ENCODE peak calls at places on chromosomes 7 and 10, in eight cellular contexts. One of them, this sample, is unnamed.

GRCh38 chr7:142557971-142558582 is 191.2 kb upstream of the PRSS1 start:
- DNase-seq in cardiac fibroblast: peak
- DNase-seq in H9: peak
- DNase-seq in GM13976: peak
- DNase-seq in mammary epithelial cell: peak
- DNase-seq in hepatocyte: peak
- DNase-seq in astrocyte of the spinal cord: peak
- DNase-seq in Peyer's patch: peak
- DNase-seq in this sample: peak

GRCh38 chr10:94293344-94293743 is 69.4 kb downstream of the NOC3L start:
- DNase-seq in cardiac fibroblast: peak
- DNase-seq in H9: no peak
- DNase-seq in GM13976: no peak
- DNase-seq in mammary epithelial cell: no peak
- DNase-seq in hepatocyte: peak
- DNase-seq in astrocyte of the spinal cord: peak
- DNase-seq in Peyer's patch: no peak
- DNase-seq in this sample: no peak

GRCh38 chr10:35203744-35204143 is 77.1 kb downstream of the CREM start:
- DNase-seq in cardiac fibroblast: no peak
- DNase-seq in H9: no peak
- DNase-seq in GM13976: no peak
- DNase-seq in mammary epithelial cell: no peak
- DNase-seq in hepatocyte: no peak
- DNase-seq in astrocyte of the spinal cord: no peak
- DNase-seq in Peyer's patch: no peak
- DNase-seq in this sample: no peak

GRCh38 chr7:30285067-30285530 is 702 bp downstream of the ZNRF2 start:
- DNase-seq in cardiac fibroblast: no peak
- DNase-seq in H9: no peak
- DNase-seq in GM13976: peak
- DNase-seq in mammary epithelial cell: no peak
- DNase-seq in hepatocyte: peak
- DNase-seq in astrocyte of the spinal cord: no peak
- DNase-seq in Peyer's patch: peak
- DNase-seq in this sample: peak

GRCh38 chr7:134625571-134625970 is 21.1 kb upstream of the BPGM start:
- DNase-seq in cardiac fibroblast: peak
- DNase-seq in H9: no peak
- DNase-seq in GM13976: no peak
- DNase-seq in mammary epithelial cell: peak
- DNase-seq in hepatocyte: no peak
- DNase-seq in astrocyte of the spinal cord: peak
- DNase-seq in Peyer's patch: no peak
- DNase-seq in this sample: no peak

GRCh38 chr7:4091767-4092166 is 590.3 kb upstream of the FOXK1 start:
- DNase-seq in cardiac fibroblast: no peak
- DNase-seq in H9: no peak
- DNase-seq in GM13976: no peak
- DNase-seq in mammary epithelial cell: peak
- DNase-seq in hepatocyte: no peak
- DNase-seq in astrocyte of the spinal cord: no peak
- DNase-seq in Peyer's patch: no peak
- DNase-seq in this sample: no peak

GRCh38 chr10:93235686-93236085 is 162.0 kb downstream of the CYP26A1 start:
- DNase-seq in cardiac fibroblast: peak
- DNase-seq in H9: no peak
- DNase-seq in GM13976: no peak
- DNase-seq in mammary epithelial cell: no peak
- DNase-seq in hepatocyte: peak
- DNase-seq in astrocyte of the spinal cord: no peak
- DNase-seq in Peyer's patch: no peak
- DNase-seq in this sample: no peak

GRCh38 chr7:574661-575395 is 55.2 kb upstream of the PDGFA start:
- DNase-seq in cardiac fibroblast: no peak
- DNase-seq in H9: no peak
- DNase-seq in GM13976: no peak
- DNase-seq in mammary epithelial cell: no peak
- DNase-seq in hepatocyte: no peak
- DNase-seq in astrocyte of the spinal cord: no peak
- DNase-seq in Peyer's patch: no peak
- DNase-seq in this sample: no peak

GRCh38 chr10:10826125-10826524 is 191.5 kb upstream of the CELF2 start:
- DNase-seq in cardiac fibroblast: peak
- DNase-seq in H9: no peak
- DNase-seq in GM13976: no peak
- DNase-seq in mammary epithelial cell: peak
- DNase-seq in hepatocyte: no peak
- DNase-seq in astrocyte of the spinal cord: peak
- DNase-seq in Peyer's patch: no peak
- DNase-seq in this sample: no peak

GRCh38 chr7:87435546-87435945 is 39.9 kb downstream of the ABCB4 start:
- DNase-seq in cardiac fibroblast: no peak
- DNase-seq in H9: no peak
- DNase-seq in GM13976: no peak
- DNase-seq in mammary epithelial cell: peak
- DNase-seq in hepatocyte: no peak
- DNase-seq in astrocyte of the spinal cord: peak
- DNase-seq in Peyer's patch: no peak
- DNase-seq in this sample: no peak

GRCh38 chr10:955127-955819 is 23.8 kb upstream of the LARP4B start:
- DNase-seq in cardiac fibroblast: no peak
- DNase-seq in H9: no peak
- DNase-seq in GM13976: no peak
- DNase-seq in mammary epithelial cell: no peak
- DNase-seq in hepatocyte: no peak
- DNase-seq in astrocyte of the spinal cord: no peak
- DNase-seq in Peyer's patch: no peak
- DNase-seq in this sample: no peak

GRCh38 chr7:151459726-151460473 is 20.0 kb upstream of the CRYGN start:
- DNase-seq in cardiac fibroblast: peak
- DNase-seq in H9: peak
- DNase-seq in GM13976: no peak
- DNase-seq in mammary epithelial cell: peak
- DNase-seq in hepatocyte: peak
- DNase-seq in astrocyte of the spinal cord: peak
- DNase-seq in Peyer's patch: peak
- DNase-seq in this sample: peak

GRCh38 chr10:119206603-119207366 is 586 bp upstream of the GRK5 start:
- DNase-seq in cardiac fibroblast: peak
- DNase-seq in H9: peak
- DNase-seq in GM13976: peak
- DNase-seq in mammary epithelial cell: peak
- DNase-seq in hepatocyte: peak
- DNase-seq in astrocyte of the spinal cord: peak
- DNase-seq in Peyer's patch: peak
- DNase-seq in this sample: peak

GRCh38 chr10:100359030-100359432 is 12.0 kb downstream of the SCD start:
- DNase-seq in cardiac fibroblast: no peak
- DNase-seq in H9: no peak
- DNase-seq in GM13976: no peak
- DNase-seq in mammary epithelial cell: no peak
- DNase-seq in hepatocyte: no peak
- DNase-seq in astrocyte of the spinal cord: no peak
- DNase-seq in Peyer's patch: no peak
- DNase-seq in this sample: no peak

GRCh38 chr10:100357073-100357858 is 10.2 kb downstream of the SCD start:
- DNase-seq in cardiac fibroblast: no peak
- DNase-seq in H9: no peak
- DNase-seq in GM13976: no peak
- DNase-seq in mammary epithelial cell: no peak
- DNase-seq in hepatocyte: no peak
- DNase-seq in astrocyte of the spinal cord: no peak
- DNase-seq in Peyer's patch: no peak
- DNase-seq in this sample: no peak

GRCh38 chr10:100355069-100355468 is 8.0 kb downstream of the SCD start:
- DNase-seq in cardiac fibroblast: no peak
- DNase-seq in H9: no peak
- DNase-seq in GM13976: no peak
- DNase-seq in mammary epithelial cell: no peak
- DNase-seq in hepatocyte: no peak
- DNase-seq in astrocyte of the spinal cord: no peak
- DNase-seq in Peyer's patch: no peak
- DNase-seq in this sample: no peak

GRCh38 chr10:100353770-100354485 is 6.9 kb downstream of the SCD start:
- DNase-seq in cardiac fibroblast: no peak
- DNase-seq in H9: no peak
- DNase-seq in GM13976: no peak
- DNase-seq in mammary epithelial cell: no peak
- DNase-seq in hepatocyte: no peak
- DNase-seq in astrocyte of the spinal cord: no peak
- DNase-seq in Peyer's patch: no peak
- DNase-seq in this sample: no peak

GRCh38 chr10:100356067-100357017 is 9.3 kb downstream of the SCD start:
- DNase-seq in cardiac fibroblast: no peak
- DNase-seq in H9: no peak
- DNase-seq in GM13976: no peak
- DNase-seq in mammary epithelial cell: no peak
- DNase-seq in hepatocyte: no peak
- DNase-seq in astrocyte of the spinal cord: no peak
- DNase-seq in Peyer's patch: no peak
- DNase-seq in this sample: no peak
- TF ChIP-seq CTCF in cardiac fibroblast: no peak
- TF ChIP-seq CTCF in H9: no peak
- TF ChIP-seq CTCF in GM13976: no peak
- TF ChIP-seq CTCF in mammary epithelial cell: no peak
- TF ChIP-seq CTCF in hepatocyte: no peak
- TF ChIP-seq CTCF in astrocyte of the spinal cord: no peak
- TF ChIP-seq CTCF in Peyer's patch: no peak
- TF ChIP-seq CTCF in this sample: no peak

DNA sequence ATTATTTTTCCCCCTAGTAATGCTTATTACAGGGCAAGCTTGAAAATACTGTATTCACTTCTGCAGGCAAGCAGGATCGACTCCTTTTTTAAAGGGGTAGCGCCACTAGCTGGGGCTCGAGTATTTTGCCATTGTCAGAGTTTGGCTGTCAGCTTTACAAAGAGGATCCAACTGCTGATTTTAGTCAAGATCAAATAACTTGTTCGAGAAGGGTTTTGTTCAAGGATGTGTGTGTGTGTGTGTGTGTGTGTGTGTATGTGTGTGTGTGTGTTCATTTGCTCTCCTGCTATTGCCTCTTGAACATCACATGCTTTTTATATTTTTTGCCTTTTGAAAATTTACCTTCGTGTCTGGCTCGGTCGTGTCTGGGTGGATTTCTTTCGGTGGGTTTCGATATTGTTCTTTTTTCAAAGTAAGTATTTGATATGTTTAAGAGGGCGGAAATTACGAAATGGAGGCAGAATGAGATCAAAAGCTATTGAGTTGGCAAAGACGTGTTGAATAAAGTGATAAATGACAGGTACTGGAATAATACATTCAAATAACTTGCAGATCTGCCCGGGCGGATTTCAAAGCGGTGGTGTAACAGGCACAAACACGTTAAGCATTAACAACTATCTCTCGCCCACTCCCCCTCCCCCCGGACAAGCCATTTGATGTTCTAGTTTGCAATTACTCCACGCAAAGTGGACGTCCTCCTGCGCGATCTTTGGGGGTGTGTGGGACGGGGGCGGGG is 1.1 kb downstream of the ARID5B start:
- DNase-seq in cardiac fibroblast: peak
- DNase-seq in H9: peak
- DNase-seq in GM13976: peak
- DNase-seq in mammary epithelial cell: peak
- DNase-seq in hepatocyte: peak
- DNase-seq in astrocyte of the spinal cord: peak
- DNase-seq in Peyer's patch: peak
- DNase-seq in this sample: peak
- TF ChIP-seq CTCF in cardiac fibroblast: no peak
- TF ChIP-seq CTCF in H9: no peak
- TF ChIP-seq CTCF in GM13976: peak
- TF ChIP-seq CTCF in mammary epithelial cell: no peak
- TF ChIP-seq CTCF in hepatocyte: peak
- TF ChIP-seq CTCF in astrocyte of the spinal cord: peak
- TF ChIP-seq CTCF in Peyer's patch: no peak
- TF ChIP-seq CTCF in this sample: peak

GRCh38 chr7:95342642-95343252 is 18.4 kb upstream of the PON1 start:
- DNase-seq in cardiac fibroblast: no peak
- DNase-seq in H9: peak
- DNase-seq in GM13976: no peak
- DNase-seq in mammary epithelial cell: no peak
- DNase-seq in hepatocyte: no peak
- DNase-seq in astrocyte of the spinal cord: peak
- DNase-seq in Peyer's patch: no peak
- DNase-seq in this sample: no peak
- TF ChIP-seq CTCF in cardiac fibroblast: no peak
- TF ChIP-seq CTCF in H9: peak
- TF ChIP-seq CTCF in GM13976: no peak
- TF ChIP-seq CTCF in mammary epithelial cell: no peak
- TF ChIP-seq CTCF in hepatocyte: no peak
- TF ChIP-seq CTCF in astrocyte of the spinal cord: peak
- TF ChIP-seq CTCF in Peyer's patch: no peak
- TF ChIP-seq CTCF in this sample: no peak

GRCh38 chr7:137816696-137817320 is 30.0 kb downstream of the DGKI start:
- DNase-seq in cardiac fibroblast: peak
- DNase-seq in H9: no peak
- DNase-seq in GM13976: no peak
- DNase-seq in mammary epithelial cell: no peak
- DNase-seq in hepatocyte: no peak
- DNase-seq in astrocyte of the spinal cord: no peak
- DNase-seq in Peyer's patch: no peak
- DNase-seq in this sample: no peak
- TF ChIP-seq CTCF in cardiac fibroblast: peak
- TF ChIP-seq CTCF in H9: peak
- TF ChIP-seq CTCF in GM13976: peak
- TF ChIP-seq CTCF in mammary epithelial cell: no peak
- TF ChIP-seq CTCF in hepatocyte: peak
- TF ChIP-seq CTCF in astrocyte of the spinal cord: peak
- TF ChIP-seq CTCF in Peyer's patch: no peak
- TF ChIP-seq CTCF in this sample: peak

GRCh38 chr10:104081998-104082397 is 3.7 kb downstream of the COL17A1 start:
- DNase-seq in cardiac fibroblast: no peak
- DNase-seq in H9: no peak
- DNase-seq in GM13976: no peak
- DNase-seq in mammary epithelial cell: peak
- DNase-seq in hepatocyte: no peak
- DNase-seq in astrocyte of the spinal cord: no peak
- DNase-seq in Peyer's patch: no peak
- DNase-seq in this sample: no peak

GRCh38 chr10:104076743-104077160 is 8.9 kb downstream of the COL17A1 start:
- DNase-seq in cardiac fibroblast: peak
- DNase-seq in H9: peak
- DNase-seq in GM13976: no peak
- DNase-seq in mammary epithelial cell: no peak
- DNase-seq in hepatocyte: peak
- DNase-seq in astrocyte of the spinal cord: peak
- DNase-seq in Peyer's patch: no peak
- DNase-seq in this sample: no peak

GRCh38 chr10:104084482-104085142 is 1.1 kb downstream of the COL17A1 start:
- DNase-seq in cardiac fibroblast: no peak
- DNase-seq in H9: no peak
- DNase-seq in GM13976: no peak
- DNase-seq in mammary epithelial cell: no peak
- DNase-seq in hepatocyte: no peak
- DNase-seq in astrocyte of the spinal cord: no peak
- DNase-seq in Peyer's patch: no peak
- DNase-seq in this sample: no peak

GRCh38 chr10:104077282-104078151 is 8.2 kb downstream of the COL17A1 start:
- DNase-seq in cardiac fibroblast: peak
- DNase-seq in H9: peak
- DNase-seq in GM13976: no peak
- DNase-seq in mammary epithelial cell: no peak
- DNase-seq in hepatocyte: no peak
- DNase-seq in astrocyte of the spinal cord: no peak
- DNase-seq in Peyer's patch: no peak
- DNase-seq in this sample: no peak

GRCh38 chr10:104080762-104081161 is 4.9 kb downstream of the COL17A1 start:
- DNase-seq in cardiac fibroblast: peak
- DNase-seq in H9: no peak
- DNase-seq in GM13976: no peak
- DNase-seq in mammary epithelial cell: no peak
- DNase-seq in hepatocyte: peak
- DNase-seq in astrocyte of the spinal cord: no peak
- DNase-seq in Peyer's patch: peak
- DNase-seq in this sample: no peak
- TF ChIP-seq CTCF in cardiac fibroblast: peak
- TF ChIP-seq CTCF in H9: no peak
- TF ChIP-seq CTCF in GM13976: no peak
- TF ChIP-seq CTCF in mammary epithelial cell: peak
- TF ChIP-seq CTCF in hepatocyte: peak
- TF ChIP-seq CTCF in astrocyte of the spinal cord: no peak
- TF ChIP-seq CTCF in Peyer's patch: peak
- TF ChIP-seq CTCF in this sample: peak